ENCODE peak calls at places on chromosomes 7 and 10, in five cellular contexts. One of them, this sample, is unnamed.

GRCh38 chr10:61897671-61898434 is 3.6 kb upstream of the ARID5B start:
- DNase-seq in A549: peak; percentile 40
- DNase-seq in H1: no peak
- DNase-seq in sigmoid colon: peak; percentile 70
- DNase-seq in tibial nerve: peak; percentile 48
- DNase-seq in this sample: peak; percentile 54

GRCh38 chr10:89755374-89755773 is 54.0 kb downstream of the KIF20B start:
- DNase-seq in A549: no peak
- DNase-seq in H1: no peak
- DNase-seq in sigmoid colon: no peak
- DNase-seq in tibial nerve: no peak
- DNase-seq in this sample: no peak

GRCh38 chr7:107879400-107880035 is 11.5 kb upstream of the DLD start:
- DNase-seq in A549: peak; percentile 56
- DNase-seq in H1: no peak
- DNase-seq in sigmoid colon: no peak
- DNase-seq in tibial nerve: peak; percentile 51
- DNase-seq in this sample: peak; percentile 46

GRCh38 chr10:73768881-73769280 is 13.0 kb upstream of the CHCHD1 start:
- DNase-seq in A549: no peak
- DNase-seq in H1: no peak
- DNase-seq in sigmoid colon: peak; percentile 50
- DNase-seq in tibial nerve: no peak
- DNase-seq in this sample: peak; percentile 36

GRCh38 chr7:18004372-18004771 is 23.3 kb downstream of the PRPS1L1 start:
- DNase-seq in A549: no peak
- DNase-seq in H1: no peak
- DNase-seq in sigmoid colon: no peak
- DNase-seq in tibial nerve: no peak
- DNase-seq in this sample: no peak

GRCh38 chr7:84302949-84303348 is 108.4 kb upstream of the SEMA3A start:
- DNase-seq in A549: no peak
- DNase-seq in H1: no peak
- DNase-seq in sigmoid colon: no peak
- DNase-seq in tibial nerve: no peak
- DNase-seq in this sample: no peak

GRCh38 chr10:3238115-3238871 is 65.7 kb upstream of the PITRM1 start:
- DNase-seq in A549: no peak
- DNase-seq in H1: no peak
- DNase-seq in sigmoid colon: no peak
- DNase-seq in tibial nerve: no peak
- DNase-seq in this sample: no peak

GRCh38 chr10:71081229-71081560 is 131.2 kb upstream of the UNC5B start:
- DNase-seq in A549: no peak
- DNase-seq in H1: peak; percentile 19
- DNase-seq in sigmoid colon: peak; percentile 27
- DNase-seq in tibial nerve: no peak
- DNase-seq in this sample: no peak

GRCh38 chr7:148535227-148535626 is 55.3 kb upstream of the C7orf33 start:
- DNase-seq in A549: no peak
- DNase-seq in H1: no peak
- DNase-seq in sigmoid colon: peak; percentile 66
- DNase-seq in tibial nerve: no peak
- DNase-seq in this sample: peak; percentile 15

GRCh38 chr10:95767884-95768556 is 12.1 kb downstream of the ENTPD1 start:
- DNase-seq in A549: no peak
- DNase-seq in H1: no peak
- DNase-seq in sigmoid colon: no peak
- DNase-seq in tibial nerve: no peak
- DNase-seq in this sample: no peak

GRCh38 chr7:24464846-24465245 is 108.4 kb upstream of the PALS2 start:
- DNase-seq in A549: no peak
- DNase-seq in H1: no peak
- DNase-seq in sigmoid colon: no peak
- DNase-seq in tibial nerve: no peak
- DNase-seq in this sample: no peak

GRCh38 chr7:157402911-157403534 is 66.2 kb downstream of the DNAJB6 start:
- DNase-seq in A549: no peak
- DNase-seq in H1: no peak
- DNase-seq in sigmoid colon: peak; percentile 46
- DNase-seq in tibial nerve: no peak
- DNase-seq in this sample: no peak

GRCh38 chr10:110918269-110918632 is 729 bp downstream of the BBIP1 start:
- DNase-seq in A549: peak; percentile 89
- DNase-seq in H1: peak; percentile 94
- DNase-seq in sigmoid colon: peak; percentile 98
- DNase-seq in tibial nerve: peak; percentile 87
- DNase-seq in this sample: peak; percentile 97

GRCh38 chr10:90087197-90088007 is 386.0 kb downstream of the KIF20B start:
- DNase-seq in A549: no peak
- DNase-seq in H1: no peak
- DNase-seq in sigmoid colon: no peak
- DNase-seq in tibial nerve: no peak
- DNase-seq in this sample: no peak

GRCh38 chr7:34158754-34159153 is 253.4 kb downstream of the BMPER start:
- DNase-seq in A549: no peak
- DNase-seq in H1: peak; percentile 50
- DNase-seq in sigmoid colon: no peak
- DNase-seq in tibial nerve: no peak
- DNase-seq in this sample: no peak

GRCh38 chr7:17318146-17318545 is 19.7 kb downstream of the AHR start:
- DNase-seq in A549: no peak
- DNase-seq in H1: no peak
- DNase-seq in sigmoid colon: no peak
- DNase-seq in tibial nerve: no peak
- DNase-seq in this sample: no peak

GRCh38 chr10:104300002-104300735 is 31.2 kb downstream of the GSTO2 start:
- DNase-seq in A549: no peak
- DNase-seq in H1: no peak
- DNase-seq in sigmoid colon: peak; percentile 88
- DNase-seq in tibial nerve: no peak
- DNase-seq in this sample: no peak

GRCh38 chr7:124276005-124276606 is 243.2 kb upstream of the TMEM229A start:
- DNase-seq in A549: peak; percentile 1
- DNase-seq in H1: peak; percentile 77
- DNase-seq in sigmoid colon: no peak
- DNase-seq in tibial nerve: peak; percentile 8
- DNase-seq in this sample: peak; percentile 19

GRCh38 chr7:13948019-13948781 is 41.3 kb downstream of the ETV1 start:
- DNase-seq in A549: no peak
- DNase-seq in H1: no peak
- DNase-seq in sigmoid colon: no peak
- DNase-seq in tibial nerve: no peak
- DNase-seq in this sample: no peak

GRCh38 chr10:109886788-109887155 is 36.5 kb downstream of the XPNPEP1 start:
- DNase-seq in A549: no peak
- DNase-seq in H1: no peak
- DNase-seq in sigmoid colon: no peak
- DNase-seq in tibial nerve: no peak
- DNase-seq in this sample: no peak

GRCh38 chr10:66505003-66505707 is 420.7 kb upstream of the LRRTM3 start:
- DNase-seq in A549: no peak
- DNase-seq in H1: no peak
- DNase-seq in sigmoid colon: no peak
- DNase-seq in tibial nerve: no peak
- DNase-seq in this sample: no peak

GRCh38 chr10:69439813-69440506 is 11.3 kb upstream of the TSPAN15 start:
- DNase-seq in A549: no peak
- DNase-seq in H1: no peak
- DNase-seq in sigmoid colon: peak; percentile 65
- DNase-seq in tibial nerve: no peak
- DNase-seq in this sample: peak; percentile 57

DNA sequence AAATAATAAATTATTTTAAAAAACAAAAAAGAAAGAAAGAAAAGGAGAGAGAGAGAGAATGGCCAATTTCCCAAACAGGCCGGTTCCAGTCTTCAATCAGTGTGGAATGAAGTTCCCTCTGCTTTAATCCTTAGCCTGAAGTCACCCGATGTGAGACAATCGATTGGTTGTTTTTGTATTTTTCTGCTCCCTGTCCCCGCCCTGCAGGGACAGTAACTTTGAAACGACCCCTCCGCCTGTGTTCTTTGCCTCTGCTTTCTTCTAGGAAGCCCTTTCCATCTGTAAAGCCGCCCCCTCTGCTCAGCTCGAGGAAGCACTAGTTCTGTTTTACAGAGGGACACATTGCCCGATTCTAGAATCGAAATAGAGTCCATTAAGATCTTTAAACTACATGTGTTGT is 33.4 kb downstream of the FOXL3 start:
- DNase-seq in A549: no peak
- DNase-seq in H1: no peak
- DNase-seq in sigmoid colon: no peak
- DNase-seq in tibial nerve: no peak
- DNase-seq in this sample: no peak
- TF ChIP-seq CTCF in A549: no peak
- TF ChIP-seq CTCF in H1: no peak
- TF ChIP-seq CTCF in sigmoid colon: no peak
- TF ChIP-seq CTCF in tibial nerve: no peak
- TF ChIP-seq CTCF in this sample: no peak

DNA sequence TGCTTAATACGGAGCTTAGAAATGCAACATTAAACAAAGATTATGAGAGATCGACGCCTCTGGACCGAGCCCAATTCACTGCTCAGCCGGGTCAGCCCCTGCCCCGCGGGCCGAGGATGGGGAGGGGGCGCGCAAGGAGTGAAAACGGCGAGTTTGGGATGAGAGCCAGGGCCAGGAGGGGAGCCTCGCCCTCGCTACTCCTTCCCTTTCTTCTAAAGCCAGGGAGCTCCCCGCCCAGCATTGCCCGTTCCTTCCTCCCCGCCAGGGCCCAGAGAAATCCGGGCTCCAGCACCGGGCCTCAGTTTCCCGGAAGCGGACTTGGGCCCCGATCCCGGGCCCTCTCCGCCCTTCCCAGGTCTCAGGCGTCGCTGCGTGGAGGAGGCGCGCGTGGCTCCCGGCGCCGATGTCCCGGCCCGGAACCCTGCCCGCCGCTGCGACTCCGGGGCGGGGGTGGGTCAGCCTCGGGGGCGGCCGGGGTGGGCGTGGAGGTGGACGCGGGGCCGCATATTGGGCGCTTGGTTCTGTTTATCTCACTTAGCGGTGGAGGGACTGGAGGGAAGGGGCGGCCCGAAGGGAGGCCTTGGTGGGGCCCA is 8.3 kb downstream of the UNCX start:
- DNase-seq in A549: no peak
- DNase-seq in H1: no peak
- DNase-seq in sigmoid colon: no peak
- DNase-seq in tibial nerve: no peak
- DNase-seq in this sample: no peak
- TF ChIP-seq EP300 in A549: no peak
- TF ChIP-seq EP300 in H1: no peak
- TF ChIP-seq EP300 in sigmoid colon: no peak
- TF ChIP-seq EP300 in tibial nerve: no peak
- TF ChIP-seq EP300 in this sample: no peak

GRCh38 chr7:42186181-42186580 is 50.8 kb downstream of the GLI3 start:
- DNase-seq in A549: peak; percentile 6
- DNase-seq in H1: peak; percentile 69
- DNase-seq in sigmoid colon: no peak
- DNase-seq in tibial nerve: no peak
- DNase-seq in this sample: no peak
- TF ChIP-seq CTCF in A549: no peak
- TF ChIP-seq CTCF in H1: peak; percentile 80
- TF ChIP-seq CTCF in sigmoid colon: no peak
- TF ChIP-seq CTCF in tibial nerve: no peak
- TF ChIP-seq CTCF in this sample: peak; percentile 27

DNA sequence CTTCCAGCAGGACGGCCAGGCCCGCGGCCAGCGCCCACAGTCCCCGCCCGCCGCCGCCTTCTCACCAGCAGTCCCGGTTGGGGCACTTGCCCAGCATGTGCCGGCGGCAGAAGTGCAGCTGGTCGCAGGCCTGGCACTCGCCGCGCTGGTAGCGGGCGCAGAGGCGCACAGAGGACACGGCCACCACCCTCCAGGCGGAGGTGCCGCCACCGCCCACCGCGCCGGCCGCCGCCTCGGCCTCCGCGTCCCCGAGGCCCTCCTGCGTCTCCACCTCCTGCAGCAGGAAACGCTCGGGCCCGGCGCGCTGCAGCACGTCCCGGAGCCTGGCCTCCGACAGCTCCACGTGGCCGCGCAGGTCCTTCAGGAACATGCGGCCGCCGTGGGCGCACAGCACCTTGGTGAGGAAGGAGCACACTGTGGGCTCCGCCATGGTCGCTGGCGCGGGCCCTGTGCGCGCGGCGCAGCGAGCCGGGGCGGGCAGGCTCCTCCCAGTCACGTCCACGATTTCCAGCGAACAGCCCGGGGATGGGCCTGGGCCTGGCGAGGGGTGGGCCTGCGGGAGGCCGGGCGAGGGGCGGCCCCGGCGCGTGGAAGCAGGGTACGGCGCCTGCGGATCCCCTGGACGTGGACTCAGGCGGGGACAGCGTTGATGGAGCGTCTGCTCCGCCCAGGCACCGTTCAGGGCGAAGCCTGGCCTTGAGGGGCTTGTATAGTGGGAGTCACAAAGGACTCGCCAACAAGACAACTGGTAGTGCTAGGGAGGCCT is at the start of gene ZC3HAV1L:
- DNase-seq in A549: peak; percentile 90
- DNase-seq in H1: peak; percentile 80
- DNase-seq in sigmoid colon: peak; percentile 77
- DNase-seq in tibial nerve: no peak
- DNase-seq in this sample: peak; percentile 46
- TF ChIP-seq EP300 in A549: no peak
- TF ChIP-seq EP300 in H1: no peak
- TF ChIP-seq EP300 in sigmoid colon: no peak
- TF ChIP-seq EP300 in tibial nerve: peak; percentile 27
- TF ChIP-seq EP300 in this sample: no peak

DNA sequence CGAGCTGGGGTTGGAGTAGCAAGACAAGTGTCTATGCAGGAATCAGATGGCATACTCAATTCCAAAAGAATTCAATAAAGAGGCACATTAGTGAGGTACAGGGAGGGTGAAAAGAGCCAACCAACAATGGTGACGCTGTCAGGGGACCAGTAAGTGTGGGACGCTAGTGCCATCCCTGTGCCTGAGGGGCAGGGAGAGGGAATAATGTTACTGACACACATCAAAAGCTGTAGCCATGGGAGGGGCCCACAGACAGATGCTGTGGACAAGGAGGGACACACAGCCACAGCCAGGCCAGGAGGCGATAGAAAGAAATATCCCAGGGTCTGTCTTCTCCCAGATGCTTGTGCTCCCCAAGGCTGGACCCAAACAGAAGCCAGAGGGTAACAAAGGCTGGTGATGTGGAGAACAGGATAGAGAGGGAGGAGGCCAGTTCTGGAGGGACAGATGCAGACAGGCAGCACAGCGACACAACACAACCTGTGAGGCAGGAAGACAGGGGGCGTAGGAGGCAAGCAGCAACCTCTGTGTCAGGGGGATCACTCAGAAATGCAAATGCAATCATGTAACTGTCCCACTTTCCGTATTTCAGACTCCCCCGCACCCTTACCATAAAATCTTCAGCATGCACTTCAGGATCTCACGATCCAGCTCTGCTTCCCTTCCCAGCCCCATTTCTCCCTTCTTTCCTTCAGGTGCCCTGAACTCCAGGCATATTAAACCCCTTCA is 240.5 kb upstream of the FZD8 start:
- DNase-seq in A549: no peak
- DNase-seq in H1: peak; percentile 51
- DNase-seq in sigmoid colon: no peak
- DNase-seq in tibial nerve: no peak
- DNase-seq in this sample: no peak
- TF ChIP-seq CTCF in A549: no peak
- TF ChIP-seq CTCF in H1: peak; percentile 79
- TF ChIP-seq CTCF in sigmoid colon: no peak
- TF ChIP-seq CTCF in tibial nerve: no peak
- TF ChIP-seq CTCF in this sample: no peak